ENCODE peak calls at places on chromosomes 7 and 10, in nine cellular contexts. I is MV-4-11, Y is cortex of kidney, K is pons, E is SJCRH30, V is HT-29, B is NCI-H524 treated with DMSO at 0.1 percent for 48 hours, X is NCI-H146, H is uterus. F is an unnamed sample.
A peak's percentile ranks its signal among the peaks of the same experiment; 100 is the strongest.

GRCh38 chr7:39022796-39023195 is 45.1 kb downstream of the POU6F2 start:
- DNase-seq in I (no peak), Y (no peak), K (no peak), E (no peak), V (no peak), B (no peak), X (no peak), H (no peak), F (no peak)

GRCh38 chr10:132927824-132928223 is 14.5 kb downstream of the CFAP46 start:
- DNase-seq in I (no peak), Y (no peak), K (no peak), E (no peak), V (no peak), B (no peak), X (no peak), H (no peak), F (no peak)

GRCh38 chr10:22622242-22622806 is 92.1 kb downstream of the PIP4K2A start:
- DNase-seq in I (no peak), Y (no peak), K (no peak), E (no peak), V (no peak), B (no peak), X (no peak), H (no peak), F (no peak)

GRCh38 chr7:158271646-158272045 is 316.0 kb downstream of the PTPRN2 start:
- DNase-seq in I (no peak), Y (no peak), K (no peak), E (no peak), V (no peak), B (no peak), X (no peak), H (no peak), F (no peak)

GRCh38 chr7:70504254-70504653 is 627.7 kb upstream of the GALNT17 start:
- DNase-seq in I (no peak), Y (no peak), K (no peak), E (no peak), V (no peak), B (no peak), X (no peak), H (no peak), F (no peak)

GRCh38 chr7:22732556-22733126 is 5.6 kb downstream of the IL6 start:
- DNase-seq in I (no peak), Y (no peak), K (no peak), E (no peak), V (peak; percentile 56), B (no peak), X (peak; percentile 34), H (no peak), F (no peak)

GRCh38 chr7:82044497-82045080 is 274.7 kb upstream of the HGF start:
- DNase-seq in I (peak; percentile 9), Y (no peak), K (peak; percentile 84), E (peak; percentile 74), V (peak; percentile 77), B (no peak), X (peak; percentile 50), H (no peak), F (no peak)

GRCh38 chr7:157529768-157530560 is 193.2 kb downstream of the DNAJB6 start:
- DNase-seq in I (no peak), Y (no peak), K (no peak), E (no peak), V (no peak), B (no peak), X (no peak), H (no peak), F (no peak)

GRCh38 chr10:116164291-116164690 is 108.7 kb downstream of the GFRA1 start:
- DNase-seq in I (no peak), Y (no peak), K (peak; percentile 72), E (no peak), V (no peak), B (no peak), X (no peak), H (no peak), F (no peak)

GRCh38 chr10:127524229-127524628 is 24.9 kb upstream of the NPS start:
- DNase-seq in I (no peak), Y (no peak), K (no peak), E (no peak), V (peak; percentile 9), B (peak; percentile 4), X (no peak), H (no peak), F (no peak)

GRCh38 chr7:99371376-99371920 is 3.1 kb upstream of the ARPC1B start:
- DNase-seq in I (no peak), Y (no peak), K (no peak), E (no peak), V (no peak), B (no peak), X (no peak), H (no peak), F (no peak)

GRCh38 chr7:102943425-102944169 is 30.8 kb downstream of the LRRC17 start:
- DNase-seq in I (no peak), Y (no peak), K (no peak), E (no peak), V (no peak), B (no peak), X (no peak), H (no peak), F (no peak)

GRCh38 chr10:131438665-131439064 is 127.1 kb upstream of the TCERG1L start:
- DNase-seq in I (no peak), Y (no peak), K (no peak), E (no peak), V (no peak), B (no peak), X (no peak), H (no peak), F (no peak)

GRCh38 chr10:102397222-102398171 is 2.0 kb downstream of the NFKB2 start:
- DNase-seq in I (no peak), Y (no peak), K (no peak), E (no peak), V (no peak), B (no peak), X (no peak), H (no peak), F (no peak)

GRCh38 chr7:94129443-94130140 is 125.4 kb upstream of the BET1 start:
- DNase-seq in I (no peak), Y (no peak), K (peak; percentile 6), E (peak; percentile 37), V (no peak), B (no peak), X (no peak), H (no peak), F (no peak)

GRCh38 chr7:22948770-22949169 is 65.2 kb downstream of the HYCC1 start:
- DNase-seq in I (no peak), Y (no peak), K (no peak), E (no peak), V (no peak), B (no peak), X (no peak), H (no peak), F (no peak)

GRCh38 chr7:38311329-38311937 is 38.0 kb upstream of the TARP start:
- DNase-seq in I (peak; percentile 76), Y (no peak), K (peak; percentile 38), E (no peak), V (no peak), B (no peak), X (peak; percentile 59), H (no peak), F (no peak)

GRCh38 chr7:45574521-45575500 is 643 bp downstream of the ADCY1 start:
- DNase-seq in I (peak; percentile 14), Y (no peak), K (no peak), E (no peak), V (no peak), B (no peak), X (peak; percentile 82), H (no peak), F (no peak)

GRCh38 chr7:108109216-108109908 is 20.8 kb downstream of the LAMB4 start:
- DNase-seq in I (peak; percentile 20), Y (no peak), K (peak; percentile 33), E (peak; percentile 46), V (peak; percentile 54), B (no peak), X (peak; percentile 24), H (no peak), F (no peak)

GRCh38 chr7:132377703-132378584 is 198.3 kb downstream of the PLXNA4 start:
- DNase-seq in I (no peak), Y (no peak), K (no peak), E (no peak), V (no peak), B (no peak), X (no peak), H (no peak), F (no peak)

GRCh38 chr10:33187427-33187999 is 147.0 kb downstream of the NRP1 start:
- DNase-seq in I (no peak), Y (no peak), K (no peak), E (no peak), V (no peak), B (no peak), X (peak; percentile 78), H (no peak), F (no peak)

GRCh38 chr10:1620803-1621202 is 116.5 kb downstream of the ADARB2 start:
- DNase-seq in I (no peak), Y (no peak), K (no peak), E (no peak), V (no peak), B (no peak), X (no peak), H (no peak), F (no peak)